ENCODE peak calls at places on chromosomes 3 and 15, in nine cellular contexts. L is kidney, G is cardiac muscle cell, F is endothelial cell of umbilical vein, M is vagina, K is heart right ventricle, V is fibroblast of lung, Z is hepatocyte, W is tibial nerve. X is an unnamed sample.

GRCh38 chr3:49689046-49689886 is at the start of the genes MST1 and RNF123:
- DNase-seq in G (peak; percentile 95), F (peak; percentile 92), K (peak; percentile 93), M (no peak), V (peak; percentile 92), W (peak; percentile 62), L (peak; percentile 96), Z (peak; percentile 95), X (peak; percentile 92)

GRCh38 chr3:163362154-163362553 is 1716.1 kb downstream of the SI start:
- DNase-seq in G (no peak), Z (no peak), K (no peak), F (no peak), W (no peak), V (no peak), M (no peak), L (no peak), X (no peak)

GRCh38 chr3:17640466-17640865 is 102.0 kb downstream of the TBC1D5 start:
- DNase-seq in F (peak; percentile 26), W (no peak), K (no peak), M (no peak), G (no peak), Z (no peak), V (peak; percentile 33), L (no peak), X (no peak)

GRCh38 chr15:41281236-41281635 is 50.2 kb downstream of the CHP1 start:
- DNase-seq in Z (peak; percentile 32), K (no peak), F (peak; percentile 26), L (no peak), M (no peak), V (peak; percentile 94), W (no peak), G (no peak), X (no peak)

GRCh38 chr3:190983875-190984274 is 121.4 kb upstream of the GMNC start:
- DNase-seq in G (no peak), L (no peak), M (no peak), W (no peak), F (no peak), Z (no peak), V (no peak), K (no peak), X (no peak)

GRCh38 chr15:31236184-31237041 is 90.2 kb upstream of the KLF13 start:
- DNase-seq in W (peak; percentile 29), K (peak; percentile 92), M (no peak), F (peak; percentile 81), Z (peak; percentile 84), G (peak; percentile 18), L (peak; percentile 93), V (peak; percentile 98), X (peak; percentile 64)

GRCh38 chr15:71366522-71366921 is 251.3 kb downstream of the THSD4 start:
- DNase-seq in K (no peak), M (no peak), L (no peak), G (no peak), Z (no peak), W (no peak), F (no peak), V (no peak), X (no peak)

GRCh38 chr3:189458536-189458935 is 172.7 kb upstream of the TP63 start:
- DNase-seq in F (no peak), V (peak; percentile 2), M (no peak), Z (peak; percentile 36), W (no peak), L (peak; percentile 14), G (peak; percentile 33), K (no peak), X (no peak)

GRCh38 chr3:184954251-184954650 is 142.3 kb downstream of the VPS8 start:
- DNase-seq in G (no peak), Z (no peak), V (no peak), L (no peak), W (no peak), K (no peak), F (no peak), M (no peak), X (no peak)

GRCh38 chr15:66838202-66838601 is 136.2 kb downstream of the SMAD6 start:
- DNase-seq in W (no peak), L (no peak), V (no peak), K (no peak), M (no peak), G (no peak), F (no peak), Z (no peak), X (peak; percentile 34)

GRCh38 chr15:60347480-60348069 is 50.2 kb downstream of the ANXA2 start:
- DNase-seq in F (no peak), M (no peak), Z (no peak), W (no peak), L (no peak), V (no peak), G (no peak), K (no peak), X (no peak)

GRCh38 chr3:145698252-145698651 is 462.7 kb downstream of the PLOD2 start:
- DNase-seq in V (peak; percentile 63), M (no peak), Z (no peak), L (no peak), K (no peak), F (peak; percentile 34), G (no peak), W (no peak), X (no peak)

GRCh38 chr3:65144791-65145355 is 457.1 kb upstream of the ADAMTS9 start:
- DNase-seq in Z (no peak), M (no peak), W (no peak), V (peak; percentile 37), K (no peak), F (no peak), G (no peak), L (no peak), X (no peak)

DNA sequence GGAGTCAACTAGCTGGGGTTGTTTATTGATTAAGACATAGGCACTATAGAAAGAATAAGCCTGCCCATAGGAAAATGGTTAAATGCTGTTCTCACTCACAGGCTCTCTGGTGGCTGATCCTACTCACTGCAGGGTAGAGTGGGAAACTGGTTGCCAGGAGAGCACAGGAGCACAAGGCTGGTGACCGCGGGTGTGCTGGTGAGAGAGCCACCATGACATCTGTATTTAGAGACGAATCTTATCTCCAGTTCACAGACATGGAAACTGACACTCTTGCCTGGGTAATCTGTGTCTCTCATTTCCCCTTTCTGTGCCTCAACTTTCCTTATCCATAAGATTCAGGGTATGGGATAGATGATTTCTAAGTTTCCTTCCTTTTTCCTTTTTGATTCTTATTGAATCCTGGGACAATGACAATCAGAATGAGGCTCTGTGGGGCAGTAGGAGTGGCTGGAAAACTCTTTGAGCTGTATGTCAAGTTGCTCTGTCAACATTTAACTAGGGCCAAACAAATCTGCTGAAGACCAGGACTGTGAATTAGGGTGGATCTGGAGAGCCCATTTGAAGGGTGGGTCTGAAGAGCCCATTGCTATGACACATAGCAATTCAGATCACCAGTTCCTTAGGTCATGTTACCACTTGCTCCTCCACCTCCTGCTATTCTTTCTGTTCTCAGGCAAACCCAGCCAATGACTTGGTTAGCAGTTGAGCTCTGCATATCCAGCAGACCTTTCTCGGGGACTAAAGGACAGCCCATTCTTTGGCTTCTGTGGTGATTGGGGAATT is 286.1 kb upstream of the TBL1XR1 start:
- DNase-seq in M (no peak), G (no peak), Z (peak; percentile 17), F (no peak), V (no peak), W (no peak), K (no peak), L (no peak), X (no peak)
- TF ChIP-seq CTCF in M (no peak), G (peak; percentile 18), Z (peak; percentile 16), F (peak; percentile 31), V (no peak), W (no peak), K (no peak), L (no peak), X (no peak)

DNA sequence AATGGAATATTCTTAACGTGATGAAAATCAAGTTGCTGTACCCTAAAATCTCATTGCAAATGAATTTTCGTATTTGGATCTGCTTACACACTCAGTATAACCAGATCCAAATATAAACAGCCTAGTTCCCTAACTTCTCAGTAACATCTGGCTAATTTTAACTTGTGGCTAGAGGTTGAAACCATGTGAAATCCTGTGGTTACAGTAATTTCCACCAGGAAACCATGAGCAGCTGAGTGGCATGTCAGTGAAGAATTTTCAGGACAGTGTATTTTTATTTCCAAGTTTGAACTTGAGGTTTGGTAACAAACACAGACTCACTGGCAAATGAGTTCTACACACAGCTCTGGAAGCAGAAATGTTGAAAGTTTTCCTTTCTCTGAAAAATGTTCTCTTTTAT is 754.1 kb downstream of the NR2F2 start:
- DNase-seq in F (no peak), G (no peak), V (peak; percentile 91), L (no peak), M (no peak), W (no peak), K (no peak), Z (no peak), X (no peak)
- H3K9me3 ChIP-seq in F (no peaks in the 10 kb centered on the region), G (no peaks in the 10 kb centered on the region), V (no peaks in the 10 kb centered on the region), L (no peaks in the 10 kb centered on the region), M (no peaks in the 10 kb centered on the region), W (no peaks in the 10 kb centered on the region), K (no peaks in the 10 kb centered on the region), Z (no peaks in the 10 kb centered on the region), X (no peaks in the 10 kb centered on the region)

DNA sequence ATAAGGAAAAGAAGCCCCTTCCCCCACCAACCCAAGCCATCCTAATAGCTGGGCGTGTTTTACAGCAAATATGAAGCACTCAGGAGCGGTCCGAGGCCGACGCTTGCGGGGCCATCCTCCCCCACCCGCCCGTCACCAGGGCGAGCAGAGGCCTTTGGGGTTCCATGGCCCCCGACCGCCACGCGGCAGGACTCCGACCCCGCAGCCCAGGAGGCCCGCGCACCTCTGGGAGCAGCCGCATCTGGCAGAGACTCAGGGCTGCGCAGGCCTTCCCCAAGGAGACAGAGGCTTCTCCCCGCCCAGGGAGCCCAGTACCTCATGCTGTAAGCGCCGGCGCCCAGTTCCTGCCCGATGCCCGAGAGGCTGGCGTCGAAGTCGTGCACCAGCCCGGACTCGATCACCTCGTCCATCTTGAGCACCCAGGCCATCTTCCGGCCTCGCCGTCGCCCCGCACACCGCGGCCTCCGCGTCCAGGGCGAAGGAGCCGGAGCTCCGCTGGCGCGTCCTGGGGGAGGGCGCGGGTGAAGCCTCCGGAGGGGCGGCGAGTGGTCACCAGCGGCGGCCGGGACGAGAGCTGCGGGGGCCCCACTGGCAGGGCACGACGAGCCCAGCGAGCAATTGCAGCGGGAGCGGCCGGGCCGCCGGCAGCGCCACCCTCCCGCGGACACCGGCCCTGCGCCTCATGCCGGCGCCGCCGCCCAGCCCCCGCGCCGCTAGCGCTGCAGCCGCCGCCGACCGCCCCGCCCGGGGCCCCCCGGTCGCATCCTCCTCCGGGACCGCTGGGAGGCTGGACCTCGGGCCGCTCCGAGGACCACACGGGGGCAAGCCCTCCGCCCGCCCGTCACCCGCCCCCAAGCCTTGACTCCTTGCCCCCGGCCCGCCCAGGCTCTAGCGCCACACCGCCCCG is 531 bp downstream of the UBP1 start:
- DNase-seq in Z (peak; percentile 90), M (no peak), L (peak; percentile 91), V (peak; percentile 33), K (peak; percentile 36), G (peak; percentile 76), F (peak; percentile 56), W (peak; percentile 23), X (peak; percentile 81)
- TF ChIP-seq CTCF in Z (peak; percentile 10), M (no peak), L (peak; percentile 29), V (no peak), K (peak; percentile 30), G (peak; percentile 19), F (no peak), W (peak; percentile 58), X (peak; percentile 22)

DNA sequence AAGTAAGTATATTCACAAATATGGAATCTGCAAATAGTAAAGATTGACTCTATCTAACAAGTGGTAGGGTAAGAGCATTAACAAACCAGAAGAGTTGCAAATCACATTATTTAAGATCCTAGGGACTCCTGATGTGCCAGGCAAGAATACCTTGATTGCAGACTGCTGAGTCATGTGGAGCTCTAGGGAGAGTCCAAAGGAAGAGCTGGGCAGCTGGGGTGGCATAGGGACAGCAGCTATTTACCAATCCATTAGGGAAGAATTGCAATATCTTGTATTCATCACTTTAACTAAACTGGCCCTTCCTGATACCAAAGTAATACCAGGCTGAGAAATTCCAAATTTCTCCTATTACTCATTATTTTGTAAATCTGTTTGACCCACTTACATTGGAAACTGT is 52.2 kb upstream of the ACP3 start:
- DNase-seq in M (no peak), K (no peak), W (no peak), Z (no peak), F (no peak), G (no peak), V (no peak), L (no peak), X (no peak)
- H3K9me3 ChIP-seq in M (no peaks in the 10 kb centered on the region), K (no peaks in the 10 kb centered on the region), W (no peaks in the 10 kb centered on the region), Z (peaks cover 5% of the 10 kb centered on the region), F (no peaks in the 10 kb centered on the region), G (no peaks in the 10 kb centered on the region), V (no peaks in the 10 kb centered on the region), L (no peaks in the 10 kb centered on the region), X (no peaks in the 10 kb centered on the region)

X was measured in lower lobe of right lung.